ENCODE peak calls at places on chromosomes 12 and 14, in five cellular contexts. L, V, Q, H and G are unnamed samples.

GRCh38 chr12:59980491-59980890 is 384.7 kb downstream of the SLC16A7 start:
- DNase-seq in L (peak), V (no peak), Q (no peak), H (no peak), G (no peak)

GRCh38 chr12:27924350-27925140 is 48.0 kb downstream of the PTHLH start:
- DNase-seq in L (peak), V (no peak), Q (no peak), H (no peak), G (no peak)

GRCh38 chr12:31440586-31440985 is 114.6 kb upstream of the SINHCAF start:
- DNase-seq in L (no peak), V (no peak), Q (no peak), H (no peak), G (no peak)

GRCh38 chr14:51609987-51610283 is 41.8 kb upstream of the FRMD6 start:
- DNase-seq in L (peak), V (peak), Q (no peak), H (peak), G (no peak)

GRCh38 chr12:3202734-3203446 is 125.7 kb downstream of the TSPAN9 start:
- DNase-seq in L (peak), V (peak), Q (no peak), H (peak), G (peak)

GRCh38 chr12:28223853-28224252 is 33.6 kb downstream of the CCDC91 start:
- DNase-seq in L (no peak), V (no peak), Q (no peak), H (no peak), G (no peak)

GRCh38 chr12:46830731-46831334 is 5.0 kb upstream of the SLC38A4 start:
- DNase-seq in L (no peak), V (no peak), Q (no peak), H (no peak), G (no peak)

GRCh38 chr12:132180648-132181546 is 36.6 kb downstream of the NOC4L start:
- DNase-seq in L (no peak), V (no peak), Q (no peak), H (no peak), G (no peak)

GRCh38 chr12:85825751-85826150 is 10.5 kb downstream of the RASSF9 start:
- DNase-seq in L (no peak), V (no peak), Q (no peak), H (no peak), G (no peak)

DNA sequence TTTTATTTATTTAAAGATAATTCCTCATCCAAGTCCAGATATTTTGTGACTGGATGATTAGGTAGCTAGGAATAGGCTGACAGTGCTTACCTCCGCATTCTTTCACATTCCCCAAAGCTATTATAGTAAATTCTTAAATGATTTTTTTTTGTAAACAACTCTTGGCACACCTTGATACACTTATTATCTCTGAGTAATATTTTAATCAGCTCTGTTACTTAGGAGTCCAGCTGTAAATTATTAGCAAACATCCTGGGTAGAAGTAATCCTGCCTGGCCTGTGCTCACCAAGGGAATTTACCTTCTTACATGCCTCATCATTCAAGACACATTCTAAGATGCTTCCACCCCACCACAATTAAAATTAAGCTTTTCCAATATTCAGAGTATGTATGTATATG is 186.1 kb downstream of the SLC2A13 start:
- DNase-seq in L (no peak), V (no peak), Q (no peak), H (no peak), G (no peak)
- TF ChIP-seq RCOR1 in L (no peak), V (no peak), Q (no peak), H (no peak), G (no peak)

GRCh38 chr12:103671367-103671766 is 84.3 kb downstream of the STAB2 start:
- DNase-seq in L (no peak), V (no peak), Q (no peak), H (no peak), G (no peak)

GRCh38 chr12:103673891-103674375 is 86.9 kb downstream of the STAB2 start:
- DNase-seq in L (no peak), V (no peak), Q (no peak), H (peak), G (no peak)

GRCh38 chr12:103676863-103677262 is 89.8 kb downstream of the STAB2 start:
- DNase-seq in L (no peak), V (no peak), Q (no peak), H (no peak), G (no peak)

GRCh38 chr12:103672401-103673119 is 85.5 kb downstream of the STAB2 start:
- DNase-seq in L (peak), V (peak), Q (no peak), H (no peak), G (no peak)

GRCh38 chr12:103673487-103673886 is 86.4 kb downstream of the STAB2 start:
- DNase-seq in L (no peak), V (no peak), Q (no peak), H (no peak), G (no peak)
- TF ChIP-seq RCOR1 in L (no peak), V (no peak), Q (no peak), H (no peak), G (no peak)

GRCh38 chr14:100682749-100683148 is 43.9 kb upstream of the DLK1 start:
- DNase-seq in L (no peak), V (no peak), Q (no peak), H (no peak), G (no peak)

GRCh38 chr14:100680439-100681051 is 46.1 kb upstream of the DLK1 start:
- DNase-seq in L (no peak), V (no peak), Q (no peak), H (peak), G (no peak)

GRCh38 chr14:100679707-100680438 is 46.8 kb upstream of the DLK1 start:
- DNase-seq in L (peak), V (no peak), Q (no peak), H (no peak), G (no peak)

GRCh38 chr14:100679170-100679569 is 47.5 kb upstream of the DLK1 start:
- DNase-seq in L (no peak), V (no peak), Q (no peak), H (no peak), G (no peak)

DNA sequence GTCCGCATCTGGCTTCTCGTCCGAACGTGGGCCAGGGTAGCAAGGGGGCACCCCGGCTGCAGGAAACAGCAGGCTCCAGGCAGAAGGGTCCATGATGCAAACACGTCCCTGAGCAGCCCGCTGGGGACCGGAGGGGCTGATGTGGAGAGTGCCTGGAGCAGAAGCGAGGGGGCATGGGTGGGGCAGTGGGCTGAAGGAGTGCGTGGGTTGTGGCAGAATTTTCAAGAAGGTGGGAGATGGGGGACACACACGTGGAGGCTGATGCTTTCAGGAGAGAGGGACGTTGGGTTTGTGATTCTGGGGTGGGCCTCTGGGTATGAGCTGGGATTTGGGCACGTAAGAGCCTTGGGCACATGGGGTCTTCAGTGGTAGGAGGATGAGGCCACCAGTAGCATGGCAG is 45.6 kb upstream of the DLK1 start:
- DNase-seq in L (no peak), V (no peak), Q (no peak), H (no peak), G (no peak)
- TF ChIP-seq RCOR1 in L (no peak), V (no peak), Q (no peak), H (no peak), G (no peak)

GRCh38 chr12:120080043-120080400 is 36.5 kb downstream of the RAB35 start:
- DNase-seq in L (no peak), V (no peak), Q (no peak), H (no peak), G (no peak)
- TF ChIP-seq RCOR1 in L (no peak), V (no peak), Q (no peak), H (no peak), G (no peak)

GRCh38 chr12:90460681-90461080 is 494.3 kb downstream of the CCER1 start:
- DNase-seq in L (no peak), V (no peak), Q (no peak), H (no peak), G (no peak)
- TF ChIP-seq RCOR1 in L (no peak), V (no peak), Q (no peak), H (no peak), G (no peak)

GRCh38 chr12:53255993-53256392 is 12.1 kb upstream of the ESPL1 start:
- DNase-seq in L (no peak), V (no peak), Q (no peak), H (no peak), G (no peak)

GRCh38 chr12:53252349-53252916 is 15.7 kb upstream of the ESPL1 start:
- DNase-seq in L (no peak), V (no peak), Q (no peak), H (no peak), G (no peak)

GRCh38 chr12:53253298-53253697 is 14.8 kb upstream of the ESPL1 start:
- DNase-seq in L (no peak), V (no peak), Q (no peak), H (no peak), G (no peak)

GRCh38 chr12:53254816-53255545 is 13.1 kb upstream of the ESPL1 start:
- DNase-seq in L (no peak), V (no peak), Q (no peak), H (no peak), G (no peak)

GRCh38 chr12:53251477-53252348 is 16.4 kb upstream of the ESPL1 start:
- DNase-seq in L (peak), V (peak), Q (peak), H (peak), G (peak)
- TF ChIP-seq RCOR1 in L (no peak), V (no peak), Q (no peak), H (no peak), G (no peak)

GRCh38 chr12:15670756-15671155 is 118.4 kb downstream of the EPS8 start:
- DNase-seq in L (no peak), V (no peak), Q (no peak), H (no peak), G (no peak)
- TF ChIP-seq RCOR1 in L (no peak), V (no peak), Q (no peak), H (no peak), G (no peak)